ENCODE peak calls at places on chromosomes 4 and X, in six cellular contexts. E is Ammon's horn, O is M059J, N is HS-5, P is astrocyte of the hippocampus, I is GM19239. H is an unnamed sample.

GRCh38 chrX:98289726-98290125 is 1406.0 kb downstream of the RPA4 start:
- DNase-seq in E (no peak), O (no peak), N (no peak), P (no peak), I (no peak), H (no peak)

GRCh38 chr4:25896782-25897539 is 17.1 kb upstream of the SMIM20 start:
- DNase-seq in E (no peak), O (no peak), N (no peak), P (no peak), I (no peak), H (no peak)

GRCh38 chr4:156594619-156595018 is 377.0 kb downstream of the PDGFC start:
- DNase-seq in E (peak; percentile 67), O (peak; percentile 67), N (no peak), P (peak; percentile 24), I (no peak), H (no peak)

GRCh38 chr4:149972407-149972806 is 105.8 kb upstream of the DCLK2 start:
- DNase-seq in E (no peak), O (no peak), N (no peak), P (no peak), I (no peak), H (no peak)

GRCh38 chr4:16573744-16574143 is 324.7 kb downstream of the LDB2 start:
- DNase-seq in E (no peak), O (peak; percentile 95), N (no peak), P (peak; percentile 92), I (no peak), H (no peak)

GRCh38 chrX:103536732-103537131 is 17.4 kb upstream of the RAB40A start:
- DNase-seq in E (no peak), O (no peak), N (no peak), P (no peak), I (no peak), H (no peak)

GRCh38 chr4:15238720-15239119 is 189.1 kb upstream of the C1QTNF7 start:
- DNase-seq in E (peak; percentile 66), O (peak; percentile 50), N (no peak), P (peak; percentile 68), I (peak; percentile 20), H (peak; percentile 25)

GRCh38 chr4:1856920-1857699 is 1.2 kb upstream of the LETM1 start:
- DNase-seq in E (no peak), O (peak; percentile 38), N (no peak), P (peak; percentile 54), I (no peak), H (no peak)

GRCh38 chrX:121831601-121832000 is 784.2 kb downstream of the GLUD2 start:
- DNase-seq in E (no peak), O (peak; percentile 3), N (no peak), P (peak; percentile 19), I (no peak), H (no peak)

GRCh38 chr4:76772498-76773106 is 125.3 kb downstream of the SOWAHB start:
- DNase-seq in E (no peak), O (peak; percentile 72), N (no peak), P (peak; percentile 69), I (no peak), H (no peak)

GRCh38 chrX:74467656-74468055 is 46.4 kb downstream of the SLC16A2 start:
- DNase-seq in E (no peak), O (peak; percentile 57), N (no peak), P (no peak), I (no peak), H (no peak)

GRCh38 chr4:72935462-72935861 is 134.1 kb downstream of the COX18 start:
- DNase-seq in E (no peak), O (no peak), N (no peak), P (no peak), I (no peak), H (no peak)

GRCh38 chr4:110904435-110905050 is 281.7 kb upstream of the PITX2 start:
- DNase-seq in E (no peak), O (peak; percentile 32), N (no peak), P (no peak), I (no peak), H (no peak)

GRCh38 chr4:152415980-152416379 is 119.9 kb downstream of the FBXW7 start:
- DNase-seq in E (no peak), O (peak; percentile 38), N (peak; percentile 4), P (peak; percentile 29), I (no peak), H (no peak)

GRCh38 chr4:159881158-159881557 is 778.3 kb downstream of the RAPGEF2 start:
- DNase-seq in E (no peak), O (no peak), N (no peak), P (no peak), I (no peak), H (no peak)